ENCODE peak calls at places on chromosomes 5 and 9, in four cellular contexts. One of them, this sample, is unnamed.

GRCh38 chr5:142551242-142552067 is 134.4 kb downstream of the FGF1 start:
- DNase-seq in CMK: no peak
- DNase-seq in hippocampal formation: no peak
- DNase-seq in transverse colon: no peak
- DNase-seq in this sample: no peak

GRCh38 chr9:95336281-95336680 is 18.8 kb upstream of the FANCC start:
- DNase-seq in hippocampal formation: no peak
- DNase-seq in transverse colon: no peak
- DNase-seq in CMK: no peak
- DNase-seq in this sample: peak

GRCh38 chr5:4050203-4050602 is 454.6 kb downstream of the IRX1 start:
- DNase-seq in transverse colon: no peak
- DNase-seq in hippocampal formation: no peak
- DNase-seq in CMK: no peak
- DNase-seq in this sample: no peak

GRCh38 chr9:117013596-117013995 is 326.5 kb downstream of the TRIM32 start:
- DNase-seq in transverse colon: no peak
- DNase-seq in CMK: no peak
- DNase-seq in hippocampal formation: no peak
- DNase-seq in this sample: no peak

GRCh38 chr5:150619359-150620230 is 20.9 kb upstream of the SYNPO start:
- DNase-seq in hippocampal formation: no peak
- DNase-seq in transverse colon: no peak
- DNase-seq in CMK: no peak
- DNase-seq in this sample: no peak

GRCh38 chr5:133052317-133053175 is 733 bp downstream of the HSPA4 start:
- DNase-seq in hippocampal formation: peak
- DNase-seq in CMK: peak
- DNase-seq in transverse colon: peak
- DNase-seq in this sample: peak

GRCh38 chr9:38374847-38375571 is 17.5 kb upstream of the ALDH1B1 start:
- DNase-seq in transverse colon: no peak
- DNase-seq in CMK: no peak
- DNase-seq in hippocampal formation: no peak
- DNase-seq in this sample: no peak

GRCh38 chr9:87889882-87890252 is 7.2 kb downstream of the SPATA31E1 start:
- DNase-seq in hippocampal formation: no peak
- DNase-seq in CMK: no peak
- DNase-seq in transverse colon: no peak
- DNase-seq in this sample: no peak

GRCh38 chr5:146910239-146910638 is 31.7 kb upstream of the PPP2R2B start:
- DNase-seq in hippocampal formation: no peak
- DNase-seq in CMK: no peak
- DNase-seq in transverse colon: no peak
- DNase-seq in this sample: no peak

This sample was measured in adrenal gland.